ENCODE peak calls at places on chromosomes 12 and 14, in nine cellular contexts. N is stimulated activated CD8-positive, alpha-beta memory T cell treated with anti-CD3 and anti-CD28 coated beads, Interleukin-4, amount 100 ng/mL, for 1 hour; O is activated CD4-positive, alpha-beta T cell treated with anti-CD3 and anti-CD28 coated beads, Interleukin-2, amount 50 U/mL, for 4 hours; A is Calu3; Y is stimulated activated CD4-positive, alpha-beta T cell treated with anti-CD3 and anti-CD28 coated beads, Interleukin-1b, Interleukin-23, amount 100 ng/mL, for 1 hour; P is heart left ventricle; T is fibroblast of mammary gland; Q is epithelial cell of esophagus; Z is activated T-helper 1 cell treated with anti-CD3 and anti-CD28 coated beads, Interleukin-12 subunit alpha, Interleukin-12 subunit beta, Interleukin-2, Interleukin-4 antibody, amounts not matched to agents 30 ng/mL and 10 ng/mL and 1 ng/mL, durations not matched to agents 14 hours and 24 hours and 36 hours. W is an unnamed sample.

GRCh38 chr12:122182887-122183587 is at the start of gene LRRC43:
- DNase-seq in N (no peak), P (no peak), Q (peak), O (no peak), Y (no peak), A (peak), T (no peak), Z (peak), W (no peak)

GRCh38 chr14:89912667-89913211 is 41.8 kb downstream of the EFCAB11 start:
- DNase-seq in Q (peak), Z (no peak), O (no peak), Y (no peak), A (peak), N (no peak), P (no peak), T (peak), W (peak)

GRCh38 chr14:99838555-99839193 is 45.5 kb downstream of the EML1 start:
- DNase-seq in N (no peak), A (no peak), O (no peak), P (no peak), Q (peak), T (peak), Y (no peak), Z (no peak), W (peak)

GRCh38 chr12:52058631-52059324 is 7.5 kb downstream of the NR4A1 start:
- DNase-seq in Z (no peak), P (no peak), T (no peak), O (no peak), Y (no peak), A (no peak), Q (no peak), N (peak), W (no peak)

GRCh38 chr12:102350070-102350469 is 130.3 kb downstream of the IGF1 start:
- DNase-seq in P (no peak), A (no peak), O (no peak), Q (no peak), N (no peak), Y (no peak), Z (no peak), T (no peak), W (no peak)

GRCh38 chr12:131896811-131897270 is 2.4 kb downstream of the ULK1 start:
- DNase-seq in T (no peak), A (no peak), Z (no peak), P (no peak), N (no peak), O (no peak), Y (no peak), Q (no peak), W (no peak)

GRCh38 chr14:94636744-94637412 is 24.7 kb downstream of the SERPINA3 start:
- DNase-seq in N (no peak), P (no peak), O (no peak), T (peak), Q (no peak), A (no peak), Z (no peak), Y (no peak), W (peak)

GRCh38 chr12:30181334-30181733 is 397.6 kb upstream of the TMTC1 start:
- DNase-seq in Z (no peak), Y (no peak), Q (no peak), O (no peak), T (no peak), A (no peak), N (no peak), P (no peak), W (no peak)

GRCh38 chr14:93234798-93235197 is 27.7 kb downstream of the UBR7 start:
- DNase-seq in Q (peak), Z (no peak), N (no peak), Y (no peak), O (no peak), P (no peak), T (peak), A (no peak), W (no peak)

GRCh38 chr12:30822385-30823139 is 67.8 kb upstream of the CAPRIN2 start:
- DNase-seq in Q (peak), T (peak), O (no peak), P (peak), N (no peak), Z (peak), A (peak), Y (no peak), W (no peak)

GRCh38 chr14:69342928-69343525 is 55.1 kb downstream of the ERH start:
- DNase-seq in A (peak), N (no peak), Y (no peak), Q (no peak), P (no peak), T (no peak), Z (no peak), O (no peak), W (no peak)

GRCh38 chr14:59275668-59276067 is 87.2 kb downstream of the DAAM1 start:
- DNase-seq in Y (no peak), T (peak), P (no peak), O (no peak), Q (peak), A (no peak), N (no peak), Z (no peak), W (no peak)

GRCh38 chr12:116053479-116054195 is 223.9 kb downstream of the MED13L start:
- DNase-seq in A (no peak), Z (no peak), Q (peak), O (no peak), N (no peak), T (peak), Y (no peak), P (no peak), W (peak)

GRCh38 chr14:104555621-104556255 is 23.8 kb upstream of the C14orf180 start:
- DNase-seq in P (no peak), Q (no peak), T (no peak), O (no peak), N (no peak), Z (no peak), A (no peak), Y (no peak), W (no peak)

GRCh38 chr12:108816652-108817335 is 40.6 kb downstream of the SSH1 start:
- DNase-seq in A (no peak), P (no peak), Y (no peak), T (no peak), N (no peak), Z (no peak), O (no peak), Q (no peak), W (no peak)

GRCh38 chr14:80638620-80639215 is 302.8 kb downstream of the CEP128 start:
- DNase-seq in T (peak), Y (no peak), P (no peak), A (peak), N (no peak), Q (peak), Z (no peak), O (no peak), W (no peak)

GRCh38 chr14:78595797-78596196 is 425.6 kb downstream of the NRXN3 start:
- DNase-seq in N (no peak), A (peak), Z (no peak), T (no peak), O (no peak), P (no peak), Y (no peak), Q (peak), W (no peak)

GRCh38 chr12:67424784-67425183 is 155.6 kb downstream of the CAND1 start:
- DNase-seq in Y (no peak), A (no peak), T (no peak), Z (no peak), Q (peak), P (no peak), N (no peak), O (no peak), W (peak)

GRCh38 chr12:20473133-20473532 is 104.8 kb downstream of the PDE3A start:
- DNase-seq in Z (no peak), N (no peak), P (no peak), O (no peak), A (no peak), Y (no peak), T (no peak), Q (no peak), W (no peak)

GRCh38 chr12:77888611-77889010 is 57.9 kb downstream of the NAV3 start:
- DNase-seq in P (no peak), T (peak), Y (no peak), N (no peak), A (no peak), Q (peak), Z (no peak), O (no peak), W (no peak)

GRCh38 chr12:47164730-47165439 is 85.1 kb upstream of the AMIGO2 start:
- DNase-seq in A (no peak), Q (no peak), Y (no peak), O (no peak), P (no peak), Z (no peak), N (no peak), T (peak), W (no peak)

GRCh38 chr14:23093993-23094665 is 807 bp downstream of the ACIN1 start:
- DNase-seq in A (no peak), T (no peak), Y (no peak), Q (no peak), O (peak), N (no peak), Z (no peak), P (no peak), W (no peak)

GRCh38 chr12:1126089-1126488 is 135.1 kb downstream of the ERC1 start:
- DNase-seq in O (no peak), A (no peak), N (no peak), T (no peak), Y (no peak), Q (no peak), P (no peak), Z (no peak), W (no peak)

GRCh38 chr12:94172031-94172430 is 23.7 kb downstream of the PLXNC1 start:
- DNase-seq in Y (no peak), T (peak), P (no peak), N (no peak), Q (peak), Z (no peak), O (peak), A (no peak), W (no peak)

W was measured in Caco-2.